ENCODE peak calls at places on chromosomes 13 and 19, in seven cellular contexts. F, N, Y, D, Q, E and K are unnamed samples.

GRCh38 chr13:105177265-105177900 is 1358.1 kb downstream of the EFNB2 start:
- DNase-seq in Q (no peak), Y (no peak), F (no peak), N (no peak), E (no peak), D (no peak), K (no peak)

GRCh38 chr13:105928048-105928447 is 607.4 kb downstream of the EFNB2 start:
- DNase-seq in Q (no peak), E (no peak), D (no peak), Y (no peak), N (no peak), F (no peak), K (no peak)

GRCh38 chr19:925912-926594 is at the start of gene ARID3A:
- DNase-seq in Y (no peak), N (no peak), Q (peak; percentile 74), F (no peak), E (peak; percentile 71), D (no peak), K (no peak)

GRCh38 chr19:3055741-3056453 is 6.4 kb downstream of the TLE5 start:
- DNase-seq in Y (no peak), E (peak; percentile 79), F (peak; percentile 78), D (peak; percentile 69), N (peak; percentile 57), Q (peak; percentile 70), K (no peak)

GRCh38 chr13:101204270-101205011 is 211.9 kb downstream of the NALCN start:
- DNase-seq in E (no peak), Y (no peak), F (no peak), N (no peak), D (no peak), Q (no peak), K (no peak)

GRCh38 chr13:111548301-111548700 is 227.9 kb downstream of the TEX29 start:
- DNase-seq in N (no peak), Q (no peak), F (no peak), D (no peak), Y (no peak), E (no peak), K (no peak)

GRCh38 chr19:46901701-46902401 is 41.1 kb downstream of the ARHGAP35 start:
- DNase-seq in E (no peak), Q (no peak), D (no peak), N (no peak), F (no peak), Y (no peak), K (no peak)

GRCh38 chr19:18542936-18543813 is at the start of gene FKBP8:
- DNase-seq in N (peak; percentile 94), Q (peak; percentile 94), F (peak; percentile 83), E (peak; percentile 97), Y (peak; percentile 97), D (peak; percentile 96), K (peak; percentile 90)

GRCh38 chr13:20873348-20873747 is 29.2 kb downstream of the XPO4 start:
- DNase-seq in Q (no peak), Y (no peak), D (no peak), F (no peak), E (no peak), N (no peak), K (no peak)

GRCh38 chr19:49338691-49339363 is 3.6 kb downstream of the CD37 start:
- DNase-seq in D (peak; percentile 86), F (peak; percentile 54), N (peak; percentile 98), E (peak; percentile 90), Q (peak; percentile 94), Y (peak; percentile 92), K (peak; percentile 29)

GRCh38 chr13:24649685-24650038 is 30.5 kb upstream of the ATP12A start:
- DNase-seq in F (no peak), N (no peak), D (no peak), Y (no peak), Q (no peak), E (no peak), K (no peak)

GRCh38 chr19:3580156-3580955 is 4.9 kb upstream of the GIPC3 start:
- DNase-seq in F (peak; percentile 40), E (no peak), Y (no peak), Q (no peak), D (no peak), N (no peak), K (no peak)

GRCh38 chr13:48783181-48783630 is 129.5 kb downstream of the CYSLTR2 start:
- DNase-seq in Q (peak; percentile 87), N (no peak), Y (peak; percentile 89), D (peak; percentile 48), F (peak; percentile 88), E (peak; percentile 69), K (peak; percentile 64)

GRCh38 chr19:57002195-57002601 is 117.6 kb upstream of the USP29 start:
- DNase-seq in D (peak; percentile 41), N (no peak), Y (no peak), Q (no peak), E (no peak), F (no peak), K (no peak)

GRCh38 chr13:75417647-75418046 is 64.3 kb downstream of the TBC1D4 start:
- DNase-seq in F (no peak), D (no peak), Q (no peak), Y (no peak), N (no peak), E (no peak), K (no peak)

GRCh38 chr13:21458457-21458815 is 667 bp downstream of the ZDHHC20 start:
- DNase-seq in D (peak; percentile 47), F (peak; percentile 22), Q (peak; percentile 79), Y (no peak), N (peak; percentile 20), E (peak; percentile 68), K (no peak)

GRCh38 chr13:113923376-113924063 is 50.4 kb downstream of the C13orf46 start:
- DNase-seq in D (no peak), F (no peak), Y (peak; percentile 18), E (no peak), Q (peak; percentile 3), N (no peak), K (peak; percentile 11)

DNA sequence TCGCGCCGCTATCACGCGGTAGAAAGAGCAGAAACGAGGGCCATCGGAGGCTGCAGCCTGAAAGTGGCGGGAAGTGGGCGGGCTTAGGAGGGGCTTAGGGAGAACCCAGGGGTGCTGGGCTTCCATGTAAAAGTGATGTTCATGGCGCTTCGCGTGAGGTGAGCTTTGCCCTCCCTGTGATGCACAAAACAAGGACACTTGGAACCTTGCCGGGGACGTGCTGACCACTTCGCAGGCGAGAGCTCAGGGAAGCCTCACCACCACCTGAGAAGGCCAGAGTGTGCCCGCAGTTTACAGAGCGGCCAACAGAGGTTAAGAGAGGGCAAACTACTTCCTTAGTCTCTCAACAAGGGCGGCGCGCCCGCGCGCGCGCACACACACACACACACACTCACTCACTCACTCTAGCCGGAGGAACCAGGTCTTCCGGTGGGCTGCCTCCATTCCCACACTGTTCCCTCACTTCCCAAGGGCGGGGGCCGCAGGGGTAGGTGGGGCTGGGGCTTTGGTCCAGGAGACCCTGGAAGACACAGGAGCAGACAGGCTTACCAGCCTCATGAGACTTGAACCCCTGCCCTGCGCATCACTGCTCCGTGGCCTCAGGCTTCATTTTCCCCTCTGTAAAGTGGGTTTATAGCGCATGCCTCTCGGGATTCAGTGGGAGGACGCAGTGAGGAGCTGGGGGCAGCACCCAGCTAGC is 716 bp downstream of the GAPDHS start:
- DNase-seq in D (no peak), F (peak; percentile 73), Q (peak; percentile 68), Y (no peak), E (peak; percentile 49), N (no peak), K (no peak)
- TF ChIP-seq EP300 in D (no peak), F (no peak), Q (no peak), Y (no peak), E (no peak), N (no peak), K (no peak)

DNA sequence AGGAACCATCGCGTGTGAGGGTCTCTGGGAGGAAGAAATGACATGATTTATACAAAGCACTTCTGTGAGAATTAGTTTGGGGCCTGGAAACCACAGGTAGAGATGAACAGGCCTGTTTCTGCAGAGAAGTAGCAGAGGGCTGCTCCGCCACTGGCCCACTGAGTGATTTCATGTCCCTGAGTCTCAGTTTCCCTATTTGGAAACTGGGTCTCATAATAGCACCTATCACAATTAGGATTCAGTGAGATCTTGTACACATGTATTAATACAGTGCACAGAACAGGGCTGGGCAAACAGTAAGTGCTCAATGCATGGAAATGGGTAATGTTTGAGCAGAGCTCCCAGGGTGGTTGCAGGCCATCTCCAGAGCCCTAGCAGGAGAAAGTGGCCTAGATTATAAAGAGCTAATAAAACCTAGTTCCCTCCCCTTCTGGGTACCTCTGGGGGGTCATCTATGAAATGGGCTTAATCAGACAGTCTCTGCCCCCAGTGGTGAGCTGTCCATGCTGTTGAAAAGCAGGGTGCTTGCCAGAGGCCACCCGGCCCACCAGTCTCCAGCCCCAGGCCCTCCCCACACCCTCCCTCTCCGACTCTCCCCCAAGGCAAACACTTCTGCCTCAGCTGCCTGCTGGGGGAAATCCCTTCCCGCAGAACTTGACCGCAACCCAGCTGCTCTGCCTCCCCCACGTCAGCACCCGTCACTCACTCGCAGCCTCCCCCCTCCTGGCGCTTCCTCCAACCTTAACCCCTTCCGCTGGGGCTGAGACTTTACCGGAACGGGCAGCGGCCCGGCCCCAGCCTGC is 4.5 kb downstream of the BCL3 start:
- DNase-seq in Q (peak; percentile 98), F (peak; percentile 97), N (peak; percentile 86), Y (peak; percentile 95), D (peak; percentile 88), E (peak; percentile 96), K (peak; percentile 80)
- TF ChIP-seq CTCF in Q (peak; percentile 25), F (no peak), N (no peak), Y (no peak), D (no peak), E (peak; percentile 12), K (no peak)

DNA sequence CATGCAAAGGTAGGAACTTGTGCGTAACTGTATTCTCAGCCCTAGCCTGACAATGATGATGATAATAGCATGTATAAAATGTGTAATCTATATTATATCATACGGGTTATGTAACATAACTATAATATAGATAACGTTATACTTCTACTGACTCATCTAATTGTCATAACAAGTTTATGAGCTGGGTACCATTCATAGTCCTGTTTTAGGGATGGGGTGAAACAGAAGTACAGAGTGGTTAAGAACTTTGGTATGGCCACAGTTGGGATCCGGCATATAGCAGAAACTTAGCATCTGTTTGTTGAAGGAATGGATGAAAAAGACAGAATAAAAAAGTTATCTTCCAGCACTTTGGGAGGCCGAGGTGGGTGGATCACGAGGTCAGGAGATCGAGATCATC is 5.2 kb downstream of the CTU1 start:
- DNase-seq in F (no peak), Q (no peak), E (no peak), Y (no peak), D (no peak), N (no peak), K (no peak)
- H3K4me1 ChIP-seq in F (peaks cover 7% of the 10 kb centered on the region), Q (peaks cover 16% of the 10 kb centered on the region), E (peaks cover 13% of the 10 kb centered on the region), Y (peaks cover 26% of the 10 kb centered on the region), D (peaks cover 15% of the 10 kb centered on the region), N (peaks cover 6% of the 10 kb centered on the region), K (peaks cover 7% of the 10 kb centered on the region)

DNA sequence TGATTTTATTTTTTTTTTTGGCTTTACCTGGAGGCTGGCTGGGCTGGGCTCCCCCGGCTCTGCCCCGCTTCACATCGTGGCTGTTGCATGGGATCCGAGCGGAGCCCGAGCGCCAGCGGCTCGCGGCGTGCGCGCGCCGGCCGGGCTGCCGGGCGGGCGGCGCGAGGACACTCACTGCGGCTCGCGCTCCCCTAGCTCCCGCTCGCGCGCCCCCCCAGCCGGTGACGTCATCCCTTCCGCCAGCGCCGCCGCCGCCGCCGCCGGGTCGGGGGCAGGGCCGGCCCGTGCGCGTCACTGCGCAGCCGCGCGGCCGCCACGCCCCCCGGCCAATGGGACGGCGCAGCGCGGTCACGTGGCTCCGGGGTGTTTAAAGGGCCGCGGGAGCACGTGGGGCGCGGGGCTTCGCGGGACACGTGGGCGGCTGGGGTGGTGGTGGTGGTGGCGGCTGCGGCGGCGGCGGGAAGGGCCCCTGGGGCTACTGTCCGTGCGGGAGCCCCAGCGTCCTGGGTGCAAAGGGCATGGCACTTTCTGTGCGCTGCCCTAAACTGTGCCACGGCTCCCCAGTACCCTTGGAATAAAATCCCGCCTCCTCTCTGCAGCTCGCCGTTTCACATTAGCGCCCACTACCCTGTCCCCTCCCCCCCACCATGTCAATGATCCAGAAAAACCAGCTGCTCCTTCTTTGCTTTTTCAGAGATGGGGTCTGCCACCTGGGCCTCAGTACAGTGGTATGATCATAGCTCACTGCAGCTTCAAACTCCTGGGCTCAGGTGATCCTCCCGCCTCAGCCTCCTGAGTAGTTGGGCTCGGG is at the start of gene PTPRS:
- DNase-seq in E (peak; percentile 71), D (peak; percentile 89), Y (no peak), Q (peak; percentile 35), F (peak; percentile 82), N (peak; percentile 99), K (peak; percentile 38)
- TF ChIP-seq EP300 in E (no peak), D (no peak), Y (no peak), Q (no peak), F (no peak), N (no peak), K (no peak)